ENCODE peak calls at places on chromosome 11, in four cellular contexts. One of them, this sample, is unnamed.

GRCh38 chr11:79617561-79617960 is 176.7 kb upstream of the TENM4 start:
- DNase-seq in GM12865: no peak
- DNase-seq in tibial artery: no peak
- DNase-seq in progenitor cell of endocrine pancreas: no peak
- DNase-seq in this sample: no peak

GRCh38 chr11:31809857-31810778 is 1.0 kb downstream of the PAX6 start:
- DNase-seq in GM12865: no peak
- DNase-seq in tibial artery: no peak
- DNase-seq in progenitor cell of endocrine pancreas: no peak
- DNase-seq in this sample: peak

GRCh38 chr11:12691473-12691872 is 17.3 kb downstream of the TEAD1 start:
- DNase-seq in GM12865: no peak
- DNase-seq in tibial artery: no peak
- DNase-seq in progenitor cell of endocrine pancreas: no peak
- DNase-seq in this sample: no peak

GRCh38 chr11:17813391-17814059 is 78.9 kb downstream of the KCNC1 start:
- DNase-seq in GM12865: no peak
- DNase-seq in tibial artery: no peak
- DNase-seq in progenitor cell of endocrine pancreas: no peak
- DNase-seq in this sample: no peak

GRCh38 chr11:64146036-64146943 is 19.6 kb downstream of the MACROD1 start:
- DNase-seq in GM12865: peak
- DNase-seq in tibial artery: no peak
- DNase-seq in progenitor cell of endocrine pancreas: no peak
- DNase-seq in this sample: peak

GRCh38 chr11:115920841-115921480 is 416.7 kb upstream of the CADM1 start:
- DNase-seq in GM12865: peak
- DNase-seq in tibial artery: no peak
- DNase-seq in progenitor cell of endocrine pancreas: no peak
- DNase-seq in this sample: no peak

GRCh38 chr11:2781413-2782274 is 81.8 kb upstream of the KCNQ1OT1 start:
- DNase-seq in GM12865: no peak
- DNase-seq in tibial artery: peak
- DNase-seq in progenitor cell of endocrine pancreas: peak
- DNase-seq in this sample: no peak

GRCh38 chr11:84383571-84383970 is 1097.4 kb upstream of the CCDC90B start:
- DNase-seq in GM12865: no peak
- DNase-seq in tibial artery: no peak
- DNase-seq in progenitor cell of endocrine pancreas: no peak
- DNase-seq in this sample: no peak

GRCh38 chr11:21630934-21631478 is 561.9 kb upstream of the ANO5 start:
- DNase-seq in GM12865: no peak
- DNase-seq in tibial artery: no peak
- DNase-seq in progenitor cell of endocrine pancreas: no peak
- DNase-seq in this sample: no peak

GRCh38 chr11:122656073-122656630 is 630 bp downstream of the UBASH3B start:
- DNase-seq in GM12865: peak
- DNase-seq in tibial artery: peak
- DNase-seq in progenitor cell of endocrine pancreas: no peak
- DNase-seq in this sample: peak

GRCh38 chr11:77345621-77346020 is 44.1 kb upstream of the GDPD4 start:
- DNase-seq in GM12865: no peak
- DNase-seq in tibial artery: no peak
- DNase-seq in progenitor cell of endocrine pancreas: no peak
- DNase-seq in this sample: no peak

GRCh38 chr11:44037658-44037998 is 10.2 kb upstream of the ACCSL start:
- DNase-seq in GM12865: no peak
- DNase-seq in tibial artery: no peak
- DNase-seq in progenitor cell of endocrine pancreas: no peak
- DNase-seq in this sample: no peak
- TF ChIP-seq CTCF in GM12865: no peak
- TF ChIP-seq CTCF in tibial artery: no peak
- TF ChIP-seq CTCF in progenitor cell of endocrine pancreas: no peak
- TF ChIP-seq CTCF in this sample: no peak

GRCh38 chr11:111325259-111325658 is 26.9 kb downstream of the POU2AF3 start:
- DNase-seq in GM12865: no peak
- DNase-seq in tibial artery: peak
- DNase-seq in progenitor cell of endocrine pancreas: no peak
- DNase-seq in this sample: no peak

GRCh38 chr11:111322534-111322933 is 24.2 kb downstream of the POU2AF3 start:
- DNase-seq in GM12865: no peak
- DNase-seq in tibial artery: no peak
- DNase-seq in progenitor cell of endocrine pancreas: no peak
- DNase-seq in this sample: no peak

GRCh38 chr11:111324277-111324720 is 26.0 kb downstream of the POU2AF3 start:
- DNase-seq in GM12865: no peak
- DNase-seq in tibial artery: peak
- DNase-seq in progenitor cell of endocrine pancreas: no peak
- DNase-seq in this sample: no peak

GRCh38 chr11:111326824-111327223 is 28.5 kb downstream of the POU2AF3 start:
- DNase-seq in GM12865: no peak
- DNase-seq in tibial artery: no peak
- DNase-seq in progenitor cell of endocrine pancreas: no peak
- DNase-seq in this sample: no peak

DNA sequence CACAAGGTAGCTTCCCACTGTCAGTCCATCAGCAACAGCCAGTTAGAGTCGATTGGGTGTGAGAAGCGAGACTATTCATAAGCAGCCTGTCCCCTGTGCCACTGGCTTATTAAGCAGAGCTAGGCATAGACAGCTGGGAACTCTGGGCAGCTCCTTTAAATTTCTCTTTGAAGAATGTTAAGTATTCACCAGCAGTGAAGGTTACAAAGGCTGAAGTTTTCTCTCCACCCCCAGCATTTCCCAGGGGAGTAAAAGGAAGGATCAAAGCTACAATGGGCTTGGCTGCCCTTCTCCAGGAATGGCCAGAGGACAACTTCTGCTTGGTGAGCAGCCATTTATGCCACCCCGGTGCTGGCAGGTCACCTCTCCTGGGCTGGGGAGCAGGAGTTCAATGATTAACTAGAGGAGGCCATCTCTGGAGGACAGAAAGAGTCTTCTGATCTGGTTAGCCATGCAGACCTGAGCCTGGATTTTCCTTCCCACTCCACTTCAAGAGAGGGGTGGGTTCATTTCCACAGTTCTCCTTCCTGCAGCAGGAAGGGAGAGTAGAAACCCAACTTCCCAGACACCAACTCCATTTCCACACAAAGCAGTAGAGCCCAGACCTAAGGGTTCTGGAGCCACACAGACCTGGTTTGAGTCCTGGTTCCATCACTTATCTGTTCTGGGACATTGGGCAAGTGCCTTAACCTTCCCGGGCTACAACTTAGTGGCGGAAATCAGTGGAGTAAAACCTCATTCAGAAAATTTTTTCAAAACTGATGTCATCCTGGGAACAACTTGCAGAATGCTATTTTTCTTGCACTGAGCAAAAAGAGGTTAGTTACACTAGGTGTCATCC is 22.6 kb downstream of the POU2AF3 start:
- DNase-seq in GM12865: no peak
- DNase-seq in tibial artery: no peak
- DNase-seq in progenitor cell of endocrine pancreas: no peak
- DNase-seq in this sample: no peak
- TF ChIP-seq CTCF in GM12865: no peak
- TF ChIP-seq CTCF in tibial artery: no peak
- TF ChIP-seq CTCF in progenitor cell of endocrine pancreas: no peak
- TF ChIP-seq CTCF in this sample: no peak

GRCh38 chr11:86865436-86865835 is 65.1 kb downstream of the PRSS23 start:
- DNase-seq in GM12865: no peak
- DNase-seq in tibial artery: no peak
- DNase-seq in progenitor cell of endocrine pancreas: no peak
- DNase-seq in this sample: no peak

DNA sequence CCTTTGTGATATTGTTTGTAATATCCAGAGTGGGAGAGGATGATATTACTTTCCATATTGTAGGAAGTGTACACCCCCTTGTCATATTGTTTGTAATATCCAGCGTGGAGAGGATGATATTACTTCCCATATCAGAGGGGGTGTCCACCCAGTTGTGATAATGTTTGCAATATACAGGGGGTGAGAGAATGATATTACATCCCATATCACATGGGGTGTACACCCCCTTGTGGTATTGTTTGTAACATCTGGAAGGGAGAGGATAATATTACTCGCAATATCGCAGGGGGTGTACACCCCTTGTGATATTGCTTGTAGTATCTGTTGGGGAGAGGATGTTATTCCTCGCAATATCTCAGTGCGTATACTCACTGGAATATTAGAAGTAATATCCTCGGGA is 61.5 kb downstream of the PRSS23 start:
- DNase-seq in GM12865: no peak
- DNase-seq in tibial artery: no peak
- DNase-seq in progenitor cell of endocrine pancreas: no peak
- DNase-seq in this sample: no peak
- TF ChIP-seq CTCF in GM12865: no peak
- TF ChIP-seq CTCF in tibial artery: no peak
- TF ChIP-seq CTCF in progenitor cell of endocrine pancreas: no peak
- TF ChIP-seq CTCF in this sample: no peak

DNA sequence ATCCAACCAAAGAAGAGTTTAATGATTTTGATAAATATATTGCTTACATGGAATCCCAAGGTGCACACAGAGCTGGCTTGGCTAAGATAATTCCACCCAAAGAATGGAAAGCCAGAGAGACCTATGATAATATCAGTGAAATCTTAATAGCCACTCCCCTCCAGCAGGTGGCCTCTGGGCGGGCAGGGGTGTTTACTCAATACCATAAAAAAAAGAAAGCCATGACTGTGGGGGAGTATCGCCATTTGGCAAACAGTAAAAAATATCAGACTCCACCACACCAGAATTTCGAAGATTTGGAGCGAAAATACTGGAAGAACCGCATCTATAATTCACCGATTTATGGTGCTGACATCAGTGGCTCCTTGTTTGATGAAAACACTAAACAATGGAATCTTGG is 23.9 kb downstream of the KDM4D start:
- DNase-seq in GM12865: no peak
- DNase-seq in tibial artery: no peak
- DNase-seq in progenitor cell of endocrine pancreas: no peak
- DNase-seq in this sample: no peak
- TF ChIP-seq CTCF in GM12865: no peak
- TF ChIP-seq CTCF in tibial artery: no peak
- TF ChIP-seq CTCF in progenitor cell of endocrine pancreas: peak
- TF ChIP-seq CTCF in this sample: peak

GRCh38 chr11:22730319-22730718 is 63.9 kb downstream of the GAS2 start:
- DNase-seq in GM12865: peak
- DNase-seq in tibial artery: no peak
- DNase-seq in progenitor cell of endocrine pancreas: no peak
- DNase-seq in this sample: peak
- TF ChIP-seq CTCF in GM12865: peak
- TF ChIP-seq CTCF in tibial artery: no peak
- TF ChIP-seq CTCF in progenitor cell of endocrine pancreas: peak
- TF ChIP-seq CTCF in this sample: peak

This sample was measured in GM13977.